ENCODE peak calls at places on chromosome 1, in five cellular contexts. S, H, V, X and I are unnamed samples.
A peak's percentile ranks its signal among the peaks of the same experiment; 100 is the strongest.

GRCh38 chr1:197725975-197726374 is 49.3 kb downstream of the DENND1B start:
- DNase-seq in S (no peak), H (no peak), V (no peak), X (no peak), I (no peak)

GRCh38 chr1:224524679-224525078 is 90.1 kb upstream of the WDR26 start:
- DNase-seq in S (no peak), H (no peak), V (no peak), X (no peak), I (no peak)

GRCh38 chr1:33337994-33338494 is 17.1 kb upstream of the A3GALT2 start:
- DNase-seq in S (no peak), H (no peak), V (no peak), X (no peak), I (no peak)

GRCh38 chr1:156282143-156282478 is 514 bp downstream of the SMG5 start:
- DNase-seq in S (peak; percentile 55), H (no peak), V (no peak), X (no peak), I (no peak)

GRCh38 chr1:229339520-229339919 is 3.3 kb downstream of the CCSAP start:
- DNase-seq in S (no peak), H (no peak), V (no peak), X (no peak), I (peak; percentile 21)

GRCh38 chr1:88802950-88803349 is 88.4 kb downstream of the GTF2B start:
- DNase-seq in S (no peak), H (no peak), V (no peak), X (no peak), I (no peak)

GRCh38 chr1:228154021-228154684 is 4.4 kb downstream of the GJC2 start:
- DNase-seq in S (no peak), H (no peak), V (no peak), X (no peak), I (no peak)

GRCh38 chr1:205792481-205792881 is 17.2 kb upstream of the RAB29 start:
- DNase-seq in S (no peak), H (no peak), V (no peak), X (no peak), I (no peak)

GRCh38 chr1:228297822-228298221 is 90.0 kb downstream of the OBSCN start:
- DNase-seq in S (no peak), H (no peak), V (no peak), X (no peak), I (no peak)

GRCh38 chr1:112417985-112418607 is 22.1 kb downstream of the CTTNBP2NL start:
- DNase-seq in S (no peak), H (no peak), V (no peak), X (no peak), I (no peak)

GRCh38 chr1:58282623-58283022 is 263.9 kb downstream of the OMA1 start:
- DNase-seq in S (no peak), H (no peak), V (no peak), X (no peak), I (no peak)

GRCh38 chr1:55420866-55421265 is 205.7 kb upstream of the USP24 start:
- DNase-seq in S (no peak), H (no peak), V (no peak), X (no peak), I (no peak)

GRCh38 chr1:114130846-114131525 is 22.7 kb downstream of the SYT6 start:
- DNase-seq in S (no peak), H (no peak), V (no peak), X (no peak), I (no peak)

GRCh38 chr1:200892958-200893357 is 1.7 kb upstream of the INAVA start:
- DNase-seq in S (no peak), H (no peak), V (no peak), X (no peak), I (no peak)

GRCh38 chr1:91555074-91555730 is 54.6 kb downstream of the CDC7 start:
- DNase-seq in S (no peak), H (no peak), V (no peak), X (no peak), I (no peak)